ENCODE peak calls at places on chromosomes 5 and 9, in five cellular contexts. B, G, Z, I and U are unnamed samples.

GRCh38 chr9:128420651-128421473 is at the start of gene CERCAM:
- DNase-seq in B (no peak), G (no peak), Z (no peak), I (peak), U (peak)

GRCh38 chr5:42021119-42021518 is 96.0 kb downstream of the FBXO4 start:
- DNase-seq in B (no peak), G (no peak), Z (peak), I (peak), U (no peak)

GRCh38 chr9:129126789-129127618 is 15.8 kb downstream of the PTPA start:
- DNase-seq in B (no peak), G (no peak), Z (no peak), I (no peak), U (no peak)

GRCh38 chr9:109150925-109151547 is 16.0 kb downstream of the FRRS1L start:
- DNase-seq in B (no peak), G (no peak), Z (no peak), I (no peak), U (no peak)

GRCh38 chr5:554284-554988 is 30.2 kb upstream of the SLC9A3 start:
- DNase-seq in B (no peak), G (no peak), Z (no peak), I (no peak), U (no peak)

GRCh38 chr9:8468048-8468600 is 668.5 kb upstream of the DMAC1 start:
- DNase-seq in B (no peak), G (no peak), Z (no peak), I (no peak), U (no peak)

GRCh38 chr5:10157085-10157669 is 92.5 kb downstream of the ATPSCKMT start:
- DNase-seq in B (no peak), G (no peak), Z (no peak), I (no peak), U (no peak)

GRCh38 chr5:41459557-41459956 is 50.8 kb downstream of the PLCXD3 start:
- DNase-seq in B (no peak), G (no peak), Z (no peak), I (no peak), U (no peak)

GRCh38 chr5:166909926-166910325 is 1381.5 kb upstream of the WWC1 start:
- DNase-seq in B (no peak), G (no peak), Z (no peak), I (no peak), U (no peak)

GRCh38 chr5:100623719-100624118 is 88.5 kb downstream of the FAM174A start:
- DNase-seq in B (no peak), G (no peak), Z (peak), I (peak), U (no peak)

GRCh38 chr9:110248361-110248760 is 7.9 kb downstream of the TXN start:
- DNase-seq in B (no peak), G (no peak), Z (no peak), I (no peak), U (no peak)

GRCh38 chr9:132800038-132800648 is 77.9 kb downstream of the AK8 start:
- DNase-seq in B (peak), G (no peak), Z (peak), I (peak), U (peak)

GRCh38 chr9:99783799-99784198 is 37.9 kb upstream of the NR4A3 start:
- DNase-seq in B (no peak), G (no peak), Z (no peak), I (no peak), U (no peak)

GRCh38 chr9:129983891-129984290 is 59.1 kb downstream of the FNBP1 start:
- DNase-seq in B (no peak), G (no peak), Z (no peak), I (peak), U (no peak)

GRCh38 chr5:96933764-96934163 is 2.1 kb upstream of the LNPEP start:
- DNase-seq in B (no peak), G (no peak), Z (no peak), I (no peak), U (no peak)

GRCh38 chr9:81373294-81373693 is 316.1 kb downstream of the TLE1 start:
- DNase-seq in B (no peak), G (no peak), Z (no peak), I (no peak), U (no peak)

GRCh38 chr9:6873862-6874261 is 116.1 kb downstream of the KDM4C start:
- DNase-seq in B (peak), G (no peak), Z (peak), I (peak), U (no peak)

GRCh38 chr9:109922617-109923260 is 142.7 kb downstream of the PALM2AKAP2 start:
- DNase-seq in B (no peak), G (no peak), Z (no peak), I (peak), U (no peak)

GRCh38 chr5:176829320-176829719 is 19.0 kb downstream of the UNC5A start:
- DNase-seq in B (no peak), G (no peak), Z (no peak), I (no peak), U (no peak)

GRCh38 chr5:151037561-151038291 is 17.3 kb downstream of the GPX3 start:
- DNase-seq in B (no peak), G (no peak), Z (peak), I (peak), U (no peak)

GRCh38 chr5:157956271-157956885 is 97.4 kb upstream of the CLINT1 start:
- DNase-seq in B (no peak), G (no peak), Z (no peak), I (no peak), U (no peak)

GRCh38 chr5:115309751-115310370 is 13.4 kb upstream of the CCDC112 start:
- DNase-seq in B (no peak), G (no peak), Z (peak), I (peak), U (no peak)

GRCh38 chr9:134297082-134297415 is 29.2 kb upstream of the RXRA start:
- DNase-seq in B (no peak), G (no peak), Z (no peak), I (no peak), U (no peak)

GRCh38 chr9:127020036-127020435 is 102.4 kb downstream of the ANGPTL2 start:
- DNase-seq in B (no peak), G (no peak), Z (no peak), I (no peak), U (no peak)